ENCODE peak calls at places on chromosomes 11 and 22, in nine cellular contexts. One of them, this sample, is unnamed.

GRCh38 chr11:69524291-69524882 is 42.9 kb downstream of the LINC01488 start:
- DNase-seq in EL: peak; percentile 77
- DNase-seq in cardiac muscle cell: no peak
- DNase-seq in stimulated activated effector memory CD8-positive, alpha-beta T cell treated with anti-CD3 and anti-CD28 coated beads, Interleukin-12 subunit alpha, Interleukin-12 subunit beta, amount 100 ng/mL, for 72 hours: no peak
- DNase-seq in psoas muscle: no peak
- DNase-seq in NCI-H2081: no peak
- DNase-seq in heart right ventricle: no peak
- DNase-seq in activated CD8-positive, alpha-beta memory T cell treated with anti-CD3 and anti-CD28 coated beads, Interleukin-2, amount 10 ng/mL, durations not matched to agents 7 days and 5 days: no peak
- DNase-seq in non-pigmented ciliary epithelial cell: no peak
- DNase-seq in this sample: no peak

GRCh38 chr11:36027731-36028130 is 83.9 kb downstream of the LDLRAD3 start:
- DNase-seq in cardiac muscle cell: peak; percentile 26
- DNase-seq in NCI-H2081: no peak
- DNase-seq in activated CD8-positive, alpha-beta memory T cell treated with anti-CD3 and anti-CD28 coated beads, Interleukin-2, amount 10 ng/mL, durations not matched to agents 7 days and 5 days: no peak
- DNase-seq in psoas muscle: peak; percentile 43
- DNase-seq in stimulated activated effector memory CD8-positive, alpha-beta T cell treated with anti-CD3 and anti-CD28 coated beads, Interleukin-12 subunit alpha, Interleukin-12 subunit beta, amount 100 ng/mL, for 72 hours: no peak
- DNase-seq in heart right ventricle: no peak
- DNase-seq in non-pigmented ciliary epithelial cell: no peak
- DNase-seq in EL: no peak
- DNase-seq in this sample: no peak

GRCh38 chr11:105673089-105673488 is 63.2 kb downstream of the GRIA4 start:
- DNase-seq in activated CD8-positive, alpha-beta memory T cell treated with anti-CD3 and anti-CD28 coated beads, Interleukin-2, amount 10 ng/mL, durations not matched to agents 7 days and 5 days: peak; percentile 43
- DNase-seq in psoas muscle: no peak
- DNase-seq in heart right ventricle: peak; percentile 17
- DNase-seq in cardiac muscle cell: peak; percentile 89
- DNase-seq in non-pigmented ciliary epithelial cell: peak; percentile 15
- DNase-seq in NCI-H2081: no peak
- DNase-seq in EL: peak; percentile 34
- DNase-seq in stimulated activated effector memory CD8-positive, alpha-beta T cell treated with anti-CD3 and anti-CD28 coated beads, Interleukin-12 subunit alpha, Interleukin-12 subunit beta, amount 100 ng/mL, for 72 hours: no peak
- DNase-seq in this sample: peak; percentile 77

GRCh38 chr11:6663794-6664478 is 8.3 kb upstream of the DCHS1 start:
- DNase-seq in cardiac muscle cell: no peak
- DNase-seq in heart right ventricle: no peak
- DNase-seq in EL: no peak
- DNase-seq in non-pigmented ciliary epithelial cell: no peak
- DNase-seq in stimulated activated effector memory CD8-positive, alpha-beta T cell treated with anti-CD3 and anti-CD28 coated beads, Interleukin-12 subunit alpha, Interleukin-12 subunit beta, amount 100 ng/mL, for 72 hours: peak; percentile 47
- DNase-seq in activated CD8-positive, alpha-beta memory T cell treated with anti-CD3 and anti-CD28 coated beads, Interleukin-2, amount 10 ng/mL, durations not matched to agents 7 days and 5 days: no peak
- DNase-seq in NCI-H2081: no peak
- DNase-seq in psoas muscle: no peak
- DNase-seq in this sample: no peak

GRCh38 chr11:6442441-6442840 is 1.7 kb upstream of the HPX start:
- DNase-seq in non-pigmented ciliary epithelial cell: no peak
- DNase-seq in EL: no peak
- DNase-seq in NCI-H2081: no peak
- DNase-seq in heart right ventricle: no peak
- DNase-seq in activated CD8-positive, alpha-beta memory T cell treated with anti-CD3 and anti-CD28 coated beads, Interleukin-2, amount 10 ng/mL, durations not matched to agents 7 days and 5 days: no peak
- DNase-seq in cardiac muscle cell: no peak
- DNase-seq in psoas muscle: no peak
- DNase-seq in stimulated activated effector memory CD8-positive, alpha-beta T cell treated with anti-CD3 and anti-CD28 coated beads, Interleukin-12 subunit alpha, Interleukin-12 subunit beta, amount 100 ng/mL, for 72 hours: no peak
- DNase-seq in this sample: no peak

GRCh38 chr11:18769802-18770456 is 21.7 kb downstream of the PTPN5 start:
- DNase-seq in non-pigmented ciliary epithelial cell: no peak
- DNase-seq in stimulated activated effector memory CD8-positive, alpha-beta T cell treated with anti-CD3 and anti-CD28 coated beads, Interleukin-12 subunit alpha, Interleukin-12 subunit beta, amount 100 ng/mL, for 72 hours: no peak
- DNase-seq in NCI-H2081: no peak
- DNase-seq in cardiac muscle cell: no peak
- DNase-seq in heart right ventricle: no peak
- DNase-seq in EL: no peak
- DNase-seq in activated CD8-positive, alpha-beta memory T cell treated with anti-CD3 and anti-CD28 coated beads, Interleukin-2, amount 10 ng/mL, durations not matched to agents 7 days and 5 days: no peak
- DNase-seq in psoas muscle: no peak
- DNase-seq in this sample: no peak

GRCh38 chr22:42769574-42770447 is 49.1 kb upstream of the A4GALT start:
- DNase-seq in non-pigmented ciliary epithelial cell: peak; percentile 72
- DNase-seq in psoas muscle: peak; percentile 64
- DNase-seq in stimulated activated effector memory CD8-positive, alpha-beta T cell treated with anti-CD3 and anti-CD28 coated beads, Interleukin-12 subunit alpha, Interleukin-12 subunit beta, amount 100 ng/mL, for 72 hours: no peak
- DNase-seq in NCI-H2081: no peak
- DNase-seq in cardiac muscle cell: no peak
- DNase-seq in activated CD8-positive, alpha-beta memory T cell treated with anti-CD3 and anti-CD28 coated beads, Interleukin-2, amount 10 ng/mL, durations not matched to agents 7 days and 5 days: no peak
- DNase-seq in heart right ventricle: peak; percentile 61
- DNase-seq in EL: peak; percentile 85
- DNase-seq in this sample: peak; percentile 69

GRCh38 chr11:8928981-8929615 is 3.6 kb downstream of the C11orf16 start:
- DNase-seq in heart right ventricle: no peak
- DNase-seq in cardiac muscle cell: no peak
- DNase-seq in non-pigmented ciliary epithelial cell: no peak
- DNase-seq in NCI-H2081: no peak
- DNase-seq in stimulated activated effector memory CD8-positive, alpha-beta T cell treated with anti-CD3 and anti-CD28 coated beads, Interleukin-12 subunit alpha, Interleukin-12 subunit beta, amount 100 ng/mL, for 72 hours: no peak
- DNase-seq in EL: peak; percentile 55
- DNase-seq in psoas muscle: no peak
- DNase-seq in activated CD8-positive, alpha-beta memory T cell treated with anti-CD3 and anti-CD28 coated beads, Interleukin-2, amount 10 ng/mL, durations not matched to agents 7 days and 5 days: no peak
- DNase-seq in this sample: no peak

GRCh38 chr22:27525711-27526110 is 275.8 kb downstream of the MN1 start:
- DNase-seq in NCI-H2081: no peak
- DNase-seq in psoas muscle: no peak
- DNase-seq in cardiac muscle cell: no peak
- DNase-seq in EL: no peak
- DNase-seq in heart right ventricle: no peak
- DNase-seq in stimulated activated effector memory CD8-positive, alpha-beta T cell treated with anti-CD3 and anti-CD28 coated beads, Interleukin-12 subunit alpha, Interleukin-12 subunit beta, amount 100 ng/mL, for 72 hours: no peak
- DNase-seq in non-pigmented ciliary epithelial cell: no peak
- DNase-seq in activated CD8-positive, alpha-beta memory T cell treated with anti-CD3 and anti-CD28 coated beads, Interleukin-2, amount 10 ng/mL, durations not matched to agents 7 days and 5 days: no peak
- DNase-seq in this sample: no peak

GRCh38 chr11:4539603-4540219 is 5.3 kb upstream of the OR52M1 start:
- DNase-seq in psoas muscle: peak; percentile 20
- DNase-seq in NCI-H2081: no peak
- DNase-seq in non-pigmented ciliary epithelial cell: no peak
- DNase-seq in heart right ventricle: peak; percentile 24
- DNase-seq in activated CD8-positive, alpha-beta memory T cell treated with anti-CD3 and anti-CD28 coated beads, Interleukin-2, amount 10 ng/mL, durations not matched to agents 7 days and 5 days: peak; percentile 57
- DNase-seq in cardiac muscle cell: peak; percentile 44
- DNase-seq in EL: peak; percentile 36
- DNase-seq in stimulated activated effector memory CD8-positive, alpha-beta T cell treated with anti-CD3 and anti-CD28 coated beads, Interleukin-12 subunit alpha, Interleukin-12 subunit beta, amount 100 ng/mL, for 72 hours: peak; percentile 59
- DNase-seq in this sample: peak; percentile 66

GRCh38 chr11:76339217-76339616 is 41.7 kb downstream of the THAP12 start:
- DNase-seq in stimulated activated effector memory CD8-positive, alpha-beta T cell treated with anti-CD3 and anti-CD28 coated beads, Interleukin-12 subunit alpha, Interleukin-12 subunit beta, amount 100 ng/mL, for 72 hours: no peak
- DNase-seq in cardiac muscle cell: no peak
- DNase-seq in NCI-H2081: no peak
- DNase-seq in activated CD8-positive, alpha-beta memory T cell treated with anti-CD3 and anti-CD28 coated beads, Interleukin-2, amount 10 ng/mL, durations not matched to agents 7 days and 5 days: no peak
- DNase-seq in psoas muscle: peak; percentile 78
- DNase-seq in EL: no peak
- DNase-seq in non-pigmented ciliary epithelial cell: no peak
- DNase-seq in heart right ventricle: peak; percentile 67
- DNase-seq in this sample: peak; percentile 32

GRCh38 chr11:73121692-73122091 is 20.4 kb downstream of the FCHSD2 start:
- DNase-seq in non-pigmented ciliary epithelial cell: no peak
- DNase-seq in heart right ventricle: no peak
- DNase-seq in cardiac muscle cell: no peak
- DNase-seq in psoas muscle: no peak
- DNase-seq in activated CD8-positive, alpha-beta memory T cell treated with anti-CD3 and anti-CD28 coated beads, Interleukin-2, amount 10 ng/mL, durations not matched to agents 7 days and 5 days: no peak
- DNase-seq in EL: no peak
- DNase-seq in stimulated activated effector memory CD8-positive, alpha-beta T cell treated with anti-CD3 and anti-CD28 coated beads, Interleukin-12 subunit alpha, Interleukin-12 subunit beta, amount 100 ng/mL, for 72 hours: no peak
- DNase-seq in NCI-H2081: no peak
- DNase-seq in this sample: no peak

This sample was measured in dermis blood vessel endothelial cell.